ENCODE peak calls at places on chromosomes 7 and 10, in ten cellular contexts. S, Q, G, U, F, A, X, Z, M and V are unnamed samples.

GRCh38 chr10:5779753-5780152 is 33.5 kb downstream of the GDI2 start:
- DNase-seq in F (no peak), M (no peak), Z (no peak), Q (no peak), S (no peak), A (no peak), G (no peak), U (no peak), X (no peak), V (no peak)

GRCh38 chr7:45917658-45918057 is 3.4 kb downstream of the IGFBP3 start:
- DNase-seq in F (peak), X (peak), M (peak), S (peak), Z (peak), U (peak), G (peak), A (peak), Q (peak), V (peak)

GRCh38 chr10:8137726-8138125 is 83.2 kb downstream of the GATA3 start:
- DNase-seq in S (no peak), M (no peak), G (no peak), A (no peak), F (no peak), X (no peak), U (no peak), Q (peak), Z (no peak), V (no peak)

GRCh38 chr7:100890640-100891521 is 1.4 kb upstream of the UFSP1 start:
- DNase-seq in S (no peak), M (no peak), Z (no peak), F (no peak), Q (no peak), A (no peak), X (no peak), G (no peak), U (no peak), V (peak)

GRCh38 chr10:102611514-102612095 is 32.7 kb upstream of the TRIM8 start:
- DNase-seq in F (no peak), U (peak), Q (no peak), M (peak), G (no peak), Z (no peak), S (no peak), A (no peak), X (peak), V (no peak)

GRCh38 chr10:67072654-67073053 is 146.8 kb downstream of the LRRTM3 start:
- DNase-seq in X (no peak), Q (no peak), U (no peak), G (no peak), A (no peak), M (no peak), F (no peak), S (no peak), Z (no peak), V (no peak)

GRCh38 chr7:143299840-143300239 is 11.7 kb downstream of the CASP2 start:
- DNase-seq in F (peak), Q (peak), Z (no peak), X (peak), A (no peak), S (no peak), M (no peak), G (no peak), U (no peak), V (no peak)

GRCh38 chr7:42144253-42145002 is 92.6 kb downstream of the GLI3 start:
- DNase-seq in M (peak), F (no peak), U (peak), A (no peak), G (peak), Q (no peak), Z (no peak), S (no peak), X (no peak), V (no peak)

GRCh38 chr7:21767300-21767900 is 178.3 kb downstream of the CDCA7L start:
- DNase-seq in Z (peak), X (peak), U (peak), Q (peak), F (peak), A (peak), S (peak), M (peak), G (peak), V (peak)

GRCh38 chr10:49108656-49109055 is 6.7 kb downstream of the VSTM4 start:
- DNase-seq in F (no peak), U (no peak), G (no peak), Z (no peak), A (no peak), Q (no peak), S (no peak), X (no peak), M (no peak), V (no peak)

GRCh38 chr7:16465469-16466086 is at the start of gene SOSTDC1:
- DNase-seq in S (no peak), G (peak), M (peak), X (peak), Z (no peak), F (no peak), Q (no peak), U (no peak), A (no peak), V (no peak)

GRCh38 chr10:95214793-95215192 is 20.8 kb downstream of the ACSM6 start:
- DNase-seq in F (peak), A (no peak), G (no peak), Q (no peak), M (peak), Z (no peak), X (no peak), U (peak), S (no peak), V (no peak)

GRCh38 chr7:150784120-150784736 is 15.9 kb downstream of the TMEM176B start:
- DNase-seq in U (no peak), M (no peak), A (no peak), Z (no peak), X (peak), F (peak), G (no peak), Q (peak), S (no peak), V (no peak)

GRCh38 chr7:102272075-102272916 is 14.4 kb upstream of the SH2B2 start:
- DNase-seq in Z (peak), Q (peak), X (peak), U (peak), G (peak), M (peak), A (peak), S (peak), F (peak), V (peak)

GRCh38 chr7:55568613-55569268 is 3.6 kb downstream of the VOPP1 start:
- DNase-seq in S (no peak), M (peak), A (no peak), X (no peak), U (peak), Z (no peak), Q (peak), G (peak), F (no peak), V (no peak)

GRCh38 chr10:63264852-63265617 is 131.9 kb downstream of the NRBF2 start:
- DNase-seq in U (peak), M (peak), G (peak), Q (peak), A (no peak), Z (peak), S (no peak), F (peak), X (peak), V (peak)

GRCh38 chr10:35533565-35533964 is 71.6 kb upstream of the GJD4 start:
- DNase-seq in F (no peak), A (no peak), S (no peak), G (peak), Z (no peak), M (no peak), Q (no peak), X (no peak), U (no peak), V (no peak)

GRCh38 chr7:4182605-4183300 is 499.3 kb upstream of the FOXK1 start:
- DNase-seq in Z (no peak), A (no peak), X (no peak), U (no peak), S (no peak), M (no peak), Q (no peak), G (no peak), F (no peak), V (no peak)

GRCh38 chr7:94507962-94508361 is 1.6 kb upstream of the CASD1 start:
- DNase-seq in F (no peak), X (no peak), U (no peak), Z (no peak), M (no peak), Q (no peak), S (no peak), A (no peak), G (no peak), V (no peak)

GRCh38 chr10:123501148-123501547 is 165.0 kb upstream of the GPR26 start:
- DNase-seq in F (no peak), A (no peak), Q (peak), S (no peak), M (no peak), G (no peak), U (no peak), X (no peak), Z (no peak), V (no peak)

GRCh38 chr10:98432330-98432729 is 14.4 kb downstream of the HPS1 start:
- DNase-seq in U (no peak), F (no peak), Q (no peak), X (no peak), A (no peak), G (no peak), S (no peak), Z (no peak), M (no peak), V (no peak)

GRCh38 chr10:43939939-43940810 is 291.5 kb upstream of the ZNF32 start:
- DNase-seq in Q (peak), A (no peak), F (no peak), Z (no peak), U (peak), X (no peak), M (no peak), S (no peak), G (peak), V (no peak)

GRCh38 chr7:69002416-69002815 is 595.9 kb upstream of the AUTS2 start:
- DNase-seq in X (no peak), G (peak), Q (no peak), M (peak), A (no peak), Z (no peak), F (peak), S (no peak), U (peak), V (no peak)

GRCh38 chr7:158110661-158111555 is 476.7 kb downstream of the PTPRN2 start:
- DNase-seq in Q (no peak), S (no peak), F (no peak), M (no peak), A (no peak), X (no peak), U (no peak), G (no peak), Z (no peak), V (no peak)

GRCh38 chr7:107644704-107645083 is 15.9 kb upstream of the SLC26A4 start:
- DNase-seq in Q (no peak), G (peak), Z (no peak), X (no peak), U (peak), F (no peak), M (peak), A (no peak), S (no peak), V (no peak)

GRCh38 chr10:5775705-5776104 is 37.5 kb downstream of the GDI2 start:
- DNase-seq in S (no peak), Z (peak), M (no peak), X (no peak), F (no peak), Q (no peak), A (peak), U (no peak), G (no peak), V (peak)

GRCh38 chr10:58044072-58044471 is 223.6 kb downstream of the IPMK start:
- DNase-seq in S (no peak), X (no peak), Z (no peak), G (peak), A (no peak), U (peak), Q (no peak), F (peak), M (peak), V (no peak)

GRCh38 chr10:101001225-101002035 is 1.8 kb downstream of the LZTS2 start:
- DNase-seq in F (no peak), A (no peak), X (peak), G (peak), Q (no peak), M (peak), U (peak), Z (no peak), S (no peak), V (no peak)

GRCh38 chr7:55502988-55503514 is 69.3 kb downstream of the VOPP1 start:
- DNase-seq in F (no peak), Q (no peak), G (no peak), S (no peak), M (no peak), X (no peak), Z (no peak), U (no peak), A (no peak), V (no peak)

GRCh38 chr7:111855161-111855841 is 293.0 kb upstream of the IMMP2L start:
- DNase-seq in X (peak), S (no peak), U (peak), G (peak), Z (peak), M (peak), F (peak), A (peak), Q (peak), V (peak)

GRCh38 chr7:71591876-71592275 is 459.9 kb downstream of the GALNT17 start:
- DNase-seq in M (no peak), F (no peak), X (no peak), A (no peak), S (no peak), Q (no peak), Z (no peak), G (no peak), U (no peak), V (no peak)

GRCh38 chr10:110547139-110547761 is 20.2 kb upstream of the SMC3 start:
- DNase-seq in F (peak), A (peak), U (peak), Z (peak), X (no peak), M (peak), Q (peak), S (no peak), G (peak), V (peak)
- TF ChIP-seq CTCF in F (peak), A (peak), U (peak), Z (peak), X (peak), M (peak), Q (peak), S (peak), G (peak), V (peak)

GRCh38 chr7:104106106-104106505 is 101.7 kb downstream of the ORC5 start:
- DNase-seq in M (peak), A (no peak), U (peak), S (no peak), F (no peak), Q (no peak), G (peak), Z (no peak), X (no peak), V (no peak)
- TF ChIP-seq CTCF in M (peak), A (no peak), U (peak), S (no peak), F (no peak), Q (no peak), G (peak), Z (no peak), X (no peak), V (no peak)

GRCh38 chr7:885261-885892 is 9.0 kb downstream of the GET4 start:
- DNase-seq in U (no peak), Z (no peak), A (no peak), G (no peak), M (no peak), Q (no peak), X (no peak), S (no peak), F (no peak), V (no peak)

GRCh38 chr7:882336-883028 is 6.1 kb downstream of the GET4 start:
- DNase-seq in Z (no peak), G (no peak), Q (no peak), U (no peak), A (no peak), X (no peak), F (no peak), S (no peak), M (no peak), V (no peak)

GRCh38 chr7:881441-882234 is 5.3 kb downstream of the GET4 start:
- DNase-seq in M (no peak), A (no peak), G (no peak), X (no peak), U (no peak), Z (no peak), S (no peak), F (no peak), Q (no peak), V (no peak)

GRCh38 chr7:884191-885003 is 8.0 kb downstream of the GET4 start:
- DNase-seq in A (no peak), G (no peak), S (no peak), Q (no peak), U (no peak), F (no peak), M (no peak), Z (no peak), X (no peak), V (no peak)

DNA sequence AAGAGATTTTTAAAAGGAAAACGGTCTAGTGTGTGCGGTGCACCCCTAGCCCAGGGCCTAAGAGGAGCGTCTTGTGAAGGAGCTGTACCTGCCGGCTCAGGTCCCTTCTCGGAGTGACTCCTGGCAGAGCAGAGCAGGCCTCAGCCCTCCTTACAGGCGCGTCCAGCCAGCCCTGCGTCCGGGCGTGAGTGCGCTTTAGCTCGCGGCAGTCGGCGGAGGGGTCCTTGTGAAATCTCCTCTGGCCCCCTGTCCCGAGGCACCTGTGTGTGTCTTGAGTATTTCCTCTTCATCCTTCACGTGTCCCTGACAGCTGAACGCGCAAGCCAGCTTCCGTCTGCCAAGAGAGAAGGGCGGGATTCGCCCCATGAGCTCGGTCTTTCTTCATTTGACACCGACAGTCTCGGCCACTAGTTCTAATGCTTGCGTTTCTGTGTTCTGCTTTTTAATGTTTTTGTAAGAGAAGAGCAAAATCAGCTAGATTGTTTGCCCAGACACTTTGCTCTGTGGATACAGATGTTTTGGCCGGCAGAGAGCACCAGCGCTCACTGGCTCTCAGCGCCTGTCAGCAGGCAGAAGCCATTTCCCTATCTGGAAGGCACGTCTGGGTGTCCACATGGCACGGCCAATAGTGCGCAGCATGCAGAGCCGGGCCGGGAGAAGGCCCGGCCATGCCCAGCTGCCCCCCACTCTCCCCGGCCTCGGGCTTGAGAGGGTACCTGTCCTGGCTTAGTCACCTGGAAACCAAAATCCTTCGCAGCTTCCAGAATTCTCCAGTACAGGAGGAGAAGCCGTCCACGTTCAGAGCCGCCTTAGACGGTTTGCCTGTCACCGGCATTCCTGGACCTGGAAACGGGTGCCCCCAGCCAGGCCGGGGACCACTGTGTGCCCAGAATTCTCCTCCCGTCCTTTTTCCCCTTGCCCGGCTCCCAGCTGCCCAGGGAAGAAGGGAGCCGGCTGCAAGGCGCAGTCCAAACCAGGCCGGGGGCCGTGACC is 7.0 kb downstream of the GET4 start:
- DNase-seq in G (no peak), F (no peak), Q (no peak), S (no peak), A (no peak), X (no peak), Z (no peak), U (no peak), M (peak), V (no peak)
- TF ChIP-seq CTCF in G (no peak), F (no peak), Q (no peak), S (no peak), A (no peak), X (no peak), Z (no peak), U (no peak), M (peak), V (no peak)

GRCh38 chr10:73399054-73399453 is 14.8 kb downstream of the ANXA7 start:
- DNase-seq in Q (no peak), S (no peak), G (no peak), X (no peak), Z (no peak), A (no peak), M (no peak), U (no peak), F (no peak), V (no peak)

GRCh38 chr10:73401636-73402035 is 12.2 kb downstream of the ANXA7 start:
- DNase-seq in Q (no peak), Z (no peak), F (no peak), U (no peak), M (no peak), G (no peak), S (no peak), A (no peak), X (no peak), V (no peak)

DNA sequence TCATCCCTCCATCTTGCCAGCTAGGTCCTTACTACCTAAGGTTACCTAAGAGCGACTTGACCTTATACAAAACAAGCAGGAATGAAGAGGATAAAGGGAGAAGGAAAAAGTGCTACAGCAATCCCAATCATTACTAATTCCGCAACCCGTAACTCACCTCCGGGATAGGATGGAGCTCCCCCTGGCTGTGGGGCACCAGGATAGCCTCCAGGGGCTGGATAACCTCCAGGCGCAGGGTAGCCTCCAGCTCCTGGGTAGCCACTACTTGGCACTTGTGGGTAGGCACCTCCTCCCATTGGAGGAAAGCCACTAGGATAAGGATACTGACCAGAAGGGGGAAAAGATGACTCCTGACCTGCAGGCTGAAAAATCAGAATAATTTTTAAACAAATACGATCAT is 15.8 kb downstream of the ANXA7 start:
- DNase-seq in Z (no peak), S (no peak), Q (no peak), M (no peak), F (peak), X (no peak), A (no peak), G (no peak), U (no peak), V (no peak)
- TF ChIP-seq CTCF in Z (no peak), S (peak), Q (no peak), M (no peak), F (peak), X (no peak), A (no peak), G (no peak), U (peak), V (no peak)